ENCODE peak calls at places on chromosomes 16 and 17, in seven cellular contexts. S is GM23338, V is K562, G is HL-60, Q is breast epithelium, O is transverse colon, I is GM12891. A is an unnamed sample.

GRCh38 chr16:4315185-4316102 is at the start of gene GLIS2:
- DNase-seq in S (peak; percentile 89), V (peak; percentile 87), G (no peak), Q (no peak), O (peak; percentile 60), I (no peak), A (no peak)

GRCh38 chr16:75644240-75645012 is 3.0 kb downstream of the KARS1 start:
- DNase-seq in S (no peak), V (no peak), G (no peak), Q (no peak), O (no peak), I (no peak), A (no peak)

GRCh38 chr17:58391302-58391984 is 25.9 kb downstream of the RNF43 start:
- DNase-seq in S (no peak), V (peak; percentile 34), G (no peak), Q (peak; percentile 41), O (peak; percentile 93), I (no peak), A (no peak)

GRCh38 chr17:43018932-43019331 is 3.3 kb downstream of the VAT1 start:
- DNase-seq in S (no peak), V (no peak), G (peak; percentile 94), Q (no peak), O (no peak), I (no peak), A (no peak)

GRCh38 chr17:72474740-72475477 is 354.1 kb downstream of the SOX9 start:
- DNase-seq in S (peak; percentile 36), V (no peak), G (no peak), Q (no peak), O (peak; percentile 47), I (no peak), A (no peak)

GRCh38 chr16:84687715-84688114 is 12.1 kb upstream of the USP10 start:
- DNase-seq in S (no peak), V (no peak), G (no peak), Q (no peak), O (no peak), I (no peak), A (no peak)

GRCh38 chr17:55742272-55743102 is 8.4 kb upstream of the PCTP start:
- DNase-seq in S (no peak), V (no peak), G (no peak), Q (no peak), O (no peak), I (no peak), A (no peak)

GRCh38 chr16:84650062-84650991 is 2.0 kb downstream of the KLHL36 start:
- DNase-seq in S (no peak), V (no peak), G (no peak), Q (no peak), O (no peak), I (no peak), A (no peak)

GRCh38 chr16:55370762-55371482 is 46.9 kb downstream of the IRX6 start:
- DNase-seq in S (peak; percentile 84), V (no peak), G (no peak), Q (peak; percentile 56), O (peak; percentile 15), I (no peak), A (no peak)

GRCh38 chr17:70100983-70101382 is 26.0 kb downstream of the KCNJ16 start:
- DNase-seq in S (no peak), V (no peak), G (no peak), Q (no peak), O (no peak), I (no peak), A (no peak)

GRCh38 chr17:78176548-78177025 is 8.2 kb downstream of the SYNGR2 start:
- DNase-seq in S (peak; percentile 86), V (peak; percentile 71), G (no peak), Q (no peak), O (peak; percentile 83), I (peak; percentile 69), A (no peak)

GRCh38 chr16:86555763-86556130 is 712 bp upstream of the MTHFSD start:
- DNase-seq in S (peak; percentile 1), V (no peak), G (no peak), Q (no peak), O (no peak), I (no peak), A (no peak)

GRCh38 chr17:41592601-41593305 is 6.1 kb upstream of the KRT14 start:
- DNase-seq in S (peak; percentile 32), V (no peak), G (no peak), Q (no peak), O (no peak), I (no peak), A (no peak)

GRCh38 chr17:19017804-19018599 is 13.4 kb upstream of the FAM83G start:
- DNase-seq in S (no peak), V (no peak), G (no peak), Q (no peak), O (peak; percentile 35), I (no peak), A (no peak)

GRCh38 chr17:19020016-19020415 is 15.5 kb upstream of the FAM83G start:
- DNase-seq in S (no peak), V (no peak), G (no peak), Q (no peak), O (no peak), I (no peak), A (no peak)

GRCh38 chr17:19017401-19017800 is 12.8 kb upstream of the FAM83G start:
- DNase-seq in S (no peak), V (no peak), G (no peak), Q (no peak), O (no peak), I (no peak), A (no peak)

GRCh38 chr17:19018600-19018950 is 14.0 kb upstream of the FAM83G start:
- DNase-seq in S (no peak), V (no peak), G (no peak), Q (no peak), O (no peak), I (no peak), A (no peak)

DNA sequence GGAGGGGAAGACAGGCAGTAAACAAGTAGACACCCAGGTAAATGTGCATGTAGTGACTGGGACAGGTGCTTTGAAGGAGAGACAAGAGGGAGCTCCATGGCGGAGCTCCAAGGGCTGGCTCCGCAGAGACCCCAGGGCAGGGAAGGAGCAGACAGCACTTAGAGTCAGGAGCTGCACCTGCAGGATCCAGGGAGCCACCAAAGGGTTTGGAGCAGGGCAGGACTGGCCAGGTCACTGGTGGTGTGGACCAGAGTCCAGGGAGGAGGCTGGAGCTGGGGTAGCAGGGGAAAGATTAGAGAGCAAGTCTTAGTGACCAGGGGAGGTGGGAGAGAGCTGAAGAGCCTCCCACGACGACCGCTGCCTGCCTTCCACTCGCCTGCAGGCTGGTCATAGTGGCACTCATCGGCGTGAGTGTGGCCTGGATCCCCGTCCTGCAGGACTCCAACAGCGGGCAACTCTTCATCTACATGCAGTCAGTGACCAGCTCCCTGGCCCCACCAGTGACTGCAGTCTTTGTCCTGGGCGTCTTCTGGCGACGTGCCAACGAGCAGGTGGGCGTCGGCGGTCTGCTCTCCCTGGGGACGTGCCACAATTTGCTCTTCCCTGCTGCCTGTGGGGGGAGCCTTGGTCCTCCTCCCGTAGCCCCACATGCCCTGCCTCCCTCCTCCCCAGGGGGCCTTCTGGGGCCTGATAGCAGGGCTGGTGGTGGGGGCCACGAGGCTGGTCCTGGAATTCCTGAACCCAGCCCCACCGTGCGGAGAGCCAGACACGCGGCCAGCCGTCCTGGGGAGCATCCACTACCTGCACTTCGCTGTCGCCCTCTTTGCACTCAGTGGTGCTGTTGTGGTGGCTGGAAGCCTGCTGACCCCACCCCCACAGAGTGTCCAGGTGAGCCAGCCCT is 14.7 kb upstream of the FAM83G start:
- DNase-seq in S (no peak), V (peak; percentile 82), G (no peak), Q (no peak), O (no peak), I (no peak), A (no peak)
- TF ChIP-seq POLR2AphosphoS5 in S (no peak), V (no peak), G (no peak), Q (no peak), O (no peak), I (peak; percentile 57), A (no peak)

GRCh38 chr16:57384248-57385070 is 12.2 kb downstream of the CX3CL1 start:
- DNase-seq in S (no peak), V (no peak), G (no peak), Q (no peak), O (peak; percentile 69), I (no peak), A (no peak)

GRCh38 chr16:57382535-57383275 is 10.4 kb downstream of the CX3CL1 start:
- DNase-seq in S (no peak), V (no peak), G (no peak), Q (peak; percentile 56), O (no peak), I (no peak), A (no peak)

GRCh38 chr16:57385083-57385482 is 12.8 kb downstream of the CX3CL1 start:
- DNase-seq in S (no peak), V (no peak), G (no peak), Q (no peak), O (no peak), I (no peak), A (no peak)

GRCh38 chr16:57381791-57382534 is 9.7 kb downstream of the CX3CL1 start:
- DNase-seq in S (no peak), V (no peak), G (no peak), Q (no peak), O (no peak), I (no peak), A (no peak)

DNA sequence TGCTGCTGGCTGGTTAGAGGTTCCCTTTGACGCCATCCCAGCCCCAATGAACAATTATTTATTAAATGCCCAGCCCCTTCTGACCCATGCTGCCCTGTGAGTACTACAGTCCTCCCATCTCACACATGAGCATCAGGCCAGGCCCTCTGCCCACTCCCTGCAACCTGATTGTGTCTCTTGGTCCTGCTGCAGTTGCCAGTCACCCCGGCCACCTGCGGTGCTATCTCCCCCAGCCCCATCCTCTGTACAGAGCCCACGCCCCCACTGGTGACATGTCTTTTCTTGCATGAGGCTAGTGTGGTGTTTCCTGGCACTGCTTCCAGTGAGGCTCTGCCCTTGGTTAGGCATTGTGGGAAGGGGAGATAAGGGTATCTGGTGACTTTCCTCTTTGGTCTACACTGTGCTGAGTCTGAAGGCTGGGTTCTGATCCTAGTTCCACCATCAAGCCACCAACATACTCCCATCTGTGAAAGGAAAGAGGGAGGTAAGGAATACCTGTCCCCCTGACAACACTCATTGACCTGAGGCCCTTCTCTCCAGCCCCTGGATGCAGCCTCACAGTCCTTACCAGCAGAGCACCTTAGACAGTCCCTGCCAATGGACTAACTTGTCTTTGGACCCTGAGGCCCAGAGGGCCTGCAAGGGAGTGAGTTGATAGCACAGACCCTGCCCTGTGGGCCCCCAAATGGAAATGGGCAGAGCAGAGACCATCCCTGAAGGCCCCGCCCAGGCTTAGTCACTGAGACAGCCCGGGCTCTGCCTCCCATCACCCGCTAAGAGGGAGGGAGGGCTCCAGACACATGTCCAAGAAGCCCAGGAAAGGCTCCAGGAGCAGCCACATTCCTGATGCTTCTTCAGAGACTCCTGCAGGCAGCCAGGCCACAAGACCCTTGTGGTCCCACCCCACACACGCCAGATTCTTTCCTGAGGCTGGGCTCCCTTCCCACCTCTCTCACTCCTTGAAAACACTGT is 11.3 kb downstream of the CX3CL1 start:
- DNase-seq in S (no peak), V (no peak), G (no peak), Q (peak; percentile 57), O (no peak), I (no peak), A (no peak)
- TF ChIP-seq POLR2AphosphoS5 in S (no peak), V (no peak), G (no peak), Q (no peak), O (no peak), I (no peak), A (no peak)

GRCh38 chr16:89376812-89377445 is 113.4 kb downstream of the ANKRD11 start:
- DNase-seq in S (no peak), V (no peak), G (no peak), Q (no peak), O (no peak), I (no peak), A (no peak)
- TF ChIP-seq POLR2AphosphoS5 in S (no peak), V (no peak), G (no peak), Q (no peak), O (no peak), I (no peak), A (no peak)

GRCh38 chr16:2500937-2501750 is 12.6 kb upstream of the ATP6V0C start:
- DNase-seq in S (peak; percentile 91), V (peak; percentile 83), G (no peak), Q (peak; percentile 69), O (peak; percentile 86), I (peak; percentile 96), A (no peak)
- TF ChIP-seq POLR2AphosphoS5 in S (peak; percentile 23), V (no peak), G (no peak), Q (no peak), O (no peak), I (no peak), A (no peak)